ENCODE peak calls at places on chromosomes 5 and 9, in five cellular contexts. One of them, this sample, is unnamed.

GRCh38 chr9:81634915-81635516 is 54.3 kb downstream of the TLE1 start:
- DNase-seq in brain microvascular endothelial cell: peak
- DNase-seq in tibial nerve: no peak
- DNase-seq in CD8-positive, alpha-beta memory T cell: no peak
- DNase-seq in CD4-positive, alpha-beta T cell: no peak
- DNase-seq in this sample: no peak

GRCh38 chr9:111805841-111806241 is 11.1 kb upstream of the SHOC1 start:
- DNase-seq in brain microvascular endothelial cell: peak
- DNase-seq in tibial nerve: no peak
- DNase-seq in CD8-positive, alpha-beta memory T cell: no peak
- DNase-seq in CD4-positive, alpha-beta T cell: no peak
- DNase-seq in this sample: no peak

GRCh38 chr5:5158472-5158895 is 18.4 kb downstream of the ADAMTS16 start:
- DNase-seq in brain microvascular endothelial cell: peak
- DNase-seq in tibial nerve: no peak
- DNase-seq in CD8-positive, alpha-beta memory T cell: no peak
- DNase-seq in CD4-positive, alpha-beta T cell: no peak
- DNase-seq in this sample: no peak

GRCh38 chr9:86099695-86100364 is 472 bp upstream of the GOLM1 start:
- DNase-seq in brain microvascular endothelial cell: peak
- DNase-seq in tibial nerve: peak
- DNase-seq in CD8-positive, alpha-beta memory T cell: no peak
- DNase-seq in CD4-positive, alpha-beta T cell: no peak
- DNase-seq in this sample: peak

GRCh38 chr9:137198748-137199276 is 1.7 kb downstream of the TPRN start:
- DNase-seq in brain microvascular endothelial cell: no peak
- DNase-seq in tibial nerve: no peak
- DNase-seq in CD8-positive, alpha-beta memory T cell: no peak
- DNase-seq in CD4-positive, alpha-beta T cell: no peak
- DNase-seq in this sample: no peak

GRCh38 chr5:14595189-14595588 is 13.6 kb downstream of the OTULINL start:
- DNase-seq in brain microvascular endothelial cell: no peak
- DNase-seq in tibial nerve: no peak
- DNase-seq in CD8-positive, alpha-beta memory T cell: peak
- DNase-seq in CD4-positive, alpha-beta T cell: peak
- DNase-seq in this sample: no peak

GRCh38 chr5:12109075-12109688 is 204.9 kb upstream of the CTNND2 start:
- DNase-seq in brain microvascular endothelial cell: no peak
- DNase-seq in tibial nerve: no peak
- DNase-seq in CD8-positive, alpha-beta memory T cell: no peak
- DNase-seq in CD4-positive, alpha-beta T cell: no peak
- DNase-seq in this sample: no peak

GRCh38 chr5:61399679-61400078 is 67.6 kb downstream of the ZSWIM6 start:
- DNase-seq in brain microvascular endothelial cell: no peak
- DNase-seq in tibial nerve: no peak
- DNase-seq in CD8-positive, alpha-beta memory T cell: no peak
- DNase-seq in CD4-positive, alpha-beta T cell: no peak
- DNase-seq in this sample: no peak

GRCh38 chr5:42993516-42994284 is 46.4 kb downstream of the ANXA2R start:
- DNase-seq in brain microvascular endothelial cell: peak
- DNase-seq in tibial nerve: peak
- DNase-seq in CD8-positive, alpha-beta memory T cell: peak
- DNase-seq in CD4-positive, alpha-beta T cell: peak
- DNase-seq in this sample: no peak

GRCh38 chr5:6340100-6340499 is 38.2 kb downstream of the MED10 start:
- DNase-seq in brain microvascular endothelial cell: no peak
- DNase-seq in tibial nerve: no peak
- DNase-seq in CD8-positive, alpha-beta memory T cell: no peak
- DNase-seq in CD4-positive, alpha-beta T cell: no peak
- DNase-seq in this sample: no peak

GRCh38 chr5:108295588-108296368 is 86.1 kb downstream of the FBXL17 start:
- DNase-seq in brain microvascular endothelial cell: no peak
- DNase-seq in tibial nerve: no peak
- DNase-seq in CD8-positive, alpha-beta memory T cell: no peak
- DNase-seq in CD4-positive, alpha-beta T cell: no peak
- DNase-seq in this sample: no peak

GRCh38 chr5:151214614-151215545 is 9.0 kb downstream of the CCDC69 start:
- DNase-seq in brain microvascular endothelial cell: no peak
- DNase-seq in tibial nerve: no peak
- DNase-seq in CD8-positive, alpha-beta memory T cell: peak
- DNase-seq in CD4-positive, alpha-beta T cell: no peak
- DNase-seq in this sample: no peak

GRCh38 chr5:176418251-176418650 is 1.9 kb upstream of the CLTB start:
- DNase-seq in brain microvascular endothelial cell: no peak
- DNase-seq in tibial nerve: no peak
- DNase-seq in CD8-positive, alpha-beta memory T cell: no peak
- DNase-seq in CD4-positive, alpha-beta T cell: no peak
- DNase-seq in this sample: no peak

GRCh38 chr9:81375461-81376100 is 313.8 kb downstream of the TLE1 start:
- DNase-seq in brain microvascular endothelial cell: no peak
- DNase-seq in tibial nerve: no peak
- DNase-seq in CD8-positive, alpha-beta memory T cell: no peak
- DNase-seq in CD4-positive, alpha-beta T cell: no peak
- DNase-seq in this sample: no peak

GRCh38 chr5:62477801-62478200 is 65.2 kb downstream of the IPO11 start:
- DNase-seq in brain microvascular endothelial cell: no peak
- DNase-seq in tibial nerve: no peak
- DNase-seq in CD8-positive, alpha-beta memory T cell: no peak
- DNase-seq in CD4-positive, alpha-beta T cell: no peak
- DNase-seq in this sample: no peak

GRCh38 chr5:34550255-34550654 is 105.9 kb upstream of the RAI14 start:
- DNase-seq in brain microvascular endothelial cell: no peak
- DNase-seq in tibial nerve: peak
- DNase-seq in CD8-positive, alpha-beta memory T cell: no peak
- DNase-seq in CD4-positive, alpha-beta T cell: no peak
- DNase-seq in this sample: no peak

GRCh38 chr5:29697786-29698414 is 1495.6 kb upstream of the CDH6 start:
- DNase-seq in brain microvascular endothelial cell: no peak
- DNase-seq in tibial nerve: no peak
- DNase-seq in CD8-positive, alpha-beta memory T cell: no peak
- DNase-seq in CD4-positive, alpha-beta T cell: no peak
- DNase-seq in this sample: no peak

GRCh38 chr9:18459958-18460584 is 13.9 kb upstream of the ADAMTSL1 start:
- DNase-seq in brain microvascular endothelial cell: peak
- DNase-seq in tibial nerve: no peak
- DNase-seq in CD8-positive, alpha-beta memory T cell: no peak
- DNase-seq in CD4-positive, alpha-beta T cell: no peak
- DNase-seq in this sample: no peak

GRCh38 chr5:143245929-143246561 is 157.4 kb downstream of the NR3C1 start:
- DNase-seq in brain microvascular endothelial cell: peak
- DNase-seq in tibial nerve: no peak
- DNase-seq in CD8-positive, alpha-beta memory T cell: no peak
- DNase-seq in CD4-positive, alpha-beta T cell: no peak
- DNase-seq in this sample: no peak

GRCh38 chr9:107929439-107929838 is 439.9 kb upstream of the KLF4 start:
- DNase-seq in brain microvascular endothelial cell: peak
- DNase-seq in tibial nerve: peak
- DNase-seq in CD8-positive, alpha-beta memory T cell: no peak
- DNase-seq in CD4-positive, alpha-beta T cell: no peak
- DNase-seq in this sample: peak

GRCh38 chr9:8734760-8735159 is 935.2 kb upstream of the DMAC1 start:
- DNase-seq in brain microvascular endothelial cell: no peak
- DNase-seq in tibial nerve: no peak
- DNase-seq in CD8-positive, alpha-beta memory T cell: no peak
- DNase-seq in CD4-positive, alpha-beta T cell: no peak
- DNase-seq in this sample: no peak

GRCh38 chr5:55601209-55601618 is 66.5 kb upstream of the PLPP1 start:
- DNase-seq in brain microvascular endothelial cell: peak
- DNase-seq in tibial nerve: peak
- DNase-seq in CD8-positive, alpha-beta memory T cell: no peak
- DNase-seq in CD4-positive, alpha-beta T cell: no peak
- DNase-seq in this sample: peak

GRCh38 chr5:68071243-68071642 is 144.3 kb upstream of the PIK3R1 start:
- DNase-seq in brain microvascular endothelial cell: no peak
- DNase-seq in tibial nerve: no peak
- DNase-seq in CD8-positive, alpha-beta memory T cell: no peak
- DNase-seq in CD4-positive, alpha-beta T cell: no peak
- DNase-seq in this sample: no peak

GRCh38 chr9:131121346-131121745 is 4.0 kb upstream of the NUP214 start:
- DNase-seq in brain microvascular endothelial cell: no peak
- DNase-seq in tibial nerve: no peak
- DNase-seq in CD8-positive, alpha-beta memory T cell: no peak
- DNase-seq in CD4-positive, alpha-beta T cell: no peak
- DNase-seq in this sample: no peak

GRCh38 chr5:59124983-59125960 is 542.4 kb downstream of the RAB3C start:
- DNase-seq in brain microvascular endothelial cell: no peak
- DNase-seq in tibial nerve: no peak
- DNase-seq in CD8-positive, alpha-beta memory T cell: no peak
- DNase-seq in CD4-positive, alpha-beta T cell: no peak
- DNase-seq in this sample: no peak

GRCh38 chr5:150616506-150616905 is 24.0 kb upstream of the SYNPO start:
- DNase-seq in brain microvascular endothelial cell: no peak
- DNase-seq in tibial nerve: no peak
- DNase-seq in CD8-positive, alpha-beta memory T cell: no peak
- DNase-seq in CD4-positive, alpha-beta T cell: no peak
- DNase-seq in this sample: no peak

GRCh38 chr9:83706703-83707517 is 848 bp downstream of the UBQLN1 start:
- DNase-seq in brain microvascular endothelial cell: peak
- DNase-seq in tibial nerve: peak
- DNase-seq in CD8-positive, alpha-beta memory T cell: peak
- DNase-seq in CD4-positive, alpha-beta T cell: peak
- DNase-seq in this sample: peak

GRCh38 chr9:4508907-4509589 is 18.8 kb downstream of the SLC1A1 start:
- DNase-seq in brain microvascular endothelial cell: peak
- DNase-seq in tibial nerve: no peak
- DNase-seq in CD8-positive, alpha-beta memory T cell: no peak
- DNase-seq in CD4-positive, alpha-beta T cell: no peak
- DNase-seq in this sample: no peak

GRCh38 chr5:39063037-39063436 is 11.2 kb downstream of the RICTOR start:
- DNase-seq in brain microvascular endothelial cell: no peak
- DNase-seq in tibial nerve: no peak
- DNase-seq in CD8-positive, alpha-beta memory T cell: no peak
- DNase-seq in CD4-positive, alpha-beta T cell: no peak
- DNase-seq in this sample: no peak

GRCh38 chr5:39062530-39062929 is 11.7 kb downstream of the RICTOR start:
- DNase-seq in brain microvascular endothelial cell: no peak
- DNase-seq in tibial nerve: no peak
- DNase-seq in CD8-positive, alpha-beta memory T cell: no peak
- DNase-seq in CD4-positive, alpha-beta T cell: no peak
- DNase-seq in this sample: no peak

GRCh38 chr5:39068099-39068498 is 6.1 kb downstream of the RICTOR start:
- DNase-seq in brain microvascular endothelial cell: no peak
- DNase-seq in tibial nerve: no peak
- DNase-seq in CD8-positive, alpha-beta memory T cell: no peak
- DNase-seq in CD4-positive, alpha-beta T cell: no peak
- DNase-seq in this sample: no peak

GRCh38 chr5:39062104-39062503 is 12.1 kb downstream of the RICTOR start:
- DNase-seq in brain microvascular endothelial cell: no peak
- DNase-seq in tibial nerve: no peak
- DNase-seq in CD8-positive, alpha-beta memory T cell: no peak
- DNase-seq in CD4-positive, alpha-beta T cell: no peak
- DNase-seq in this sample: no peak

DNA sequence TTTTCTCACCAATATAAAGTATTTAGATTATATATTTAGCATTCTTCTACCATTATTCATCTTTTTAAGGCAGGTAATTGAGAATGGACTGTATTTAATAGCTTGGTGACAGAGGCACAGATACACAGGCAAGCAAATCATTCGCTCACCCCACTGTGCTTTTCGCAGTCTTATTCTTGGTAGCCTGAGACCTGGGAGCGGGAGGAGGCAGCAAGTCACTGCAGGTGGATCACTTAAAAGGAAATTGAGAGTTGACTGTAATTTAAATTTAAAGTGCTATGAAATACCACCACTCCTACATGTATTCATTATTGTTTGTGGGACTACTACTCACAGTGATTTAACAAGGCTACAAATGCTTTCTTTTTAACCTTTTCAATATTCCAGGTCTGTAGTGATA is 9.7 kb downstream of the RICTOR start:
- DNase-seq in brain microvascular endothelial cell: no peak
- DNase-seq in tibial nerve: no peak
- DNase-seq in CD8-positive, alpha-beta memory T cell: no peak
- DNase-seq in CD4-positive, alpha-beta T cell: no peak
- DNase-seq in this sample: no peak
- H3K27ac ChIP-seq in brain microvascular endothelial cell: no peak
- H3K27ac ChIP-seq in tibial nerve: no peak
- H3K27ac ChIP-seq in CD8-positive, alpha-beta memory T cell: no peak
- H3K27ac ChIP-seq in CD4-positive, alpha-beta T cell: no peak
- H3K27ac ChIP-seq in this sample: peak

GRCh38 chr9:129888085-129888808 is 53.0 kb downstream of the USP20 start:
- DNase-seq in brain microvascular endothelial cell: no peak
- DNase-seq in tibial nerve: no peak
- DNase-seq in CD8-positive, alpha-beta memory T cell: peak
- DNase-seq in CD4-positive, alpha-beta T cell: peak
- DNase-seq in this sample: peak

GRCh38 chr9:129888809-129889460 is 53.7 kb downstream of the USP20 start:
- DNase-seq in brain microvascular endothelial cell: no peak
- DNase-seq in tibial nerve: no peak
- DNase-seq in CD8-positive, alpha-beta memory T cell: peak
- DNase-seq in CD4-positive, alpha-beta T cell: no peak
- DNase-seq in this sample: no peak

GRCh38 chr9:129885670-129886106 is 50.4 kb downstream of the USP20 start:
- DNase-seq in brain microvascular endothelial cell: peak
- DNase-seq in tibial nerve: peak
- DNase-seq in CD8-positive, alpha-beta memory T cell: peak
- DNase-seq in CD4-positive, alpha-beta T cell: peak
- DNase-seq in this sample: peak

GRCh38 chr9:129886226-129887174 is 51.2 kb downstream of the USP20 start:
- DNase-seq in brain microvascular endothelial cell: no peak
- DNase-seq in tibial nerve: no peak
- DNase-seq in CD8-positive, alpha-beta memory T cell: peak
- DNase-seq in CD4-positive, alpha-beta T cell: peak
- DNase-seq in this sample: no peak

GRCh38 chr9:129887210-129888084 is 52.2 kb downstream of the USP20 start:
- DNase-seq in brain microvascular endothelial cell: peak
- DNase-seq in tibial nerve: no peak
- DNase-seq in CD8-positive, alpha-beta memory T cell: peak
- DNase-seq in CD4-positive, alpha-beta T cell: peak
- DNase-seq in this sample: no peak
- H3K27ac ChIP-seq in brain microvascular endothelial cell: peak
- H3K27ac ChIP-seq in tibial nerve: no peak
- H3K27ac ChIP-seq in CD8-positive, alpha-beta memory T cell: peak
- H3K27ac ChIP-seq in CD4-positive, alpha-beta T cell: peak
- H3K27ac ChIP-seq in this sample: peak

DNA sequence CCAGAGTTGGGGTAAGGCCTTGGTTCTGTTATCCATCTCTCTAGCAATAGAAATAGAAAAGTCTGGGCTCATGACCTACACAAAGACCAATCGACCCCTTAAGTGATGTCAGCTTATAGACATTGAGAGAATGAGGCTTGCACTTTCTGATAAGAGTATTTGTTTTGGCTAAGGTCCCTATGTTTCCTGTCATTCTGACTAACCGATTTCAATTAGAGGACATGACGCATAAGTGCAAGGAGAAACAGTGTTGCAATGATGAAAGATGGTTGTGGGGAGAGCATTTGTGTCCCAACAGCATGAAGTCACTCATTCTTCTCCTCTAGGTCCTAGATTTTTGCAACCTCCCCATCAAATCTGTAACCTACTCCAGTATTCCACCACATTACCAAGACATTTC is 255.1 kb downstream of the MAT2B start:
- DNase-seq in brain microvascular endothelial cell: peak
- DNase-seq in tibial nerve: no peak
- DNase-seq in CD8-positive, alpha-beta memory T cell: no peak
- DNase-seq in CD4-positive, alpha-beta T cell: no peak
- DNase-seq in this sample: no peak
- H3K27ac ChIP-seq in brain microvascular endothelial cell: no peak
- H3K27ac ChIP-seq in tibial nerve: no peak
- H3K27ac ChIP-seq in CD8-positive, alpha-beta memory T cell: no peak
- H3K27ac ChIP-seq in CD4-positive, alpha-beta T cell: no peak
- H3K27ac ChIP-seq in this sample: no peak

GRCh38 chr5:179368016-179368805 is 22.9 kb upstream of the ADAMTS2 start:
- DNase-seq in brain microvascular endothelial cell: no peak
- DNase-seq in tibial nerve: no peak
- DNase-seq in CD8-positive, alpha-beta memory T cell: no peak
- DNase-seq in CD4-positive, alpha-beta T cell: no peak
- DNase-seq in this sample: no peak
- H3K27ac ChIP-seq in brain microvascular endothelial cell: no peak
- H3K27ac ChIP-seq in tibial nerve: no peak
- H3K27ac ChIP-seq in CD8-positive, alpha-beta memory T cell: no peak
- H3K27ac ChIP-seq in CD4-positive, alpha-beta T cell: no peak
- H3K27ac ChIP-seq in this sample: no peak

This sample was measured in left ventricle myocardium inferior.